ENCODE peak calls at places on chromosome 22, in seven cellular contexts. C is stimulated activated CD4-positive, alpha-beta T cell treated with anti-CD3 and anti-CD28 coated beads, Interleukin-2, amount 100 ng/mL, for 48 hours; F is SK-N-SH; T is activated CD8-positive, alpha-beta memory T cell treated with anti-CD3 and anti-CD28 coated beads, Interleukin-2, amount 50 U/mL, for 48 hours; H is thoracic aorta; X is stimulated activated CD8-positive, alpha-beta memory T cell treated with anti-CD3 and anti-CD28 coated beads, Interleukin-2, amount 100 ng/mL, for 48 hours; L is ureter. E is an unnamed sample.

GRCh38 chr22:20551805-20552449 is 44.5 kb downstream of the MED15 start:
- DNase-seq in C (peak), F (no peak), T (peak), H (no peak), X (no peak), L (no peak), E (peak)

GRCh38 chr22:49005557-49005956 is 822.1 kb downstream of the BRD1 start:
- DNase-seq in C (no peak), F (no peak), T (no peak), H (no peak), X (no peak), L (no peak), E (no peak)

GRCh38 chr22:43213962-43214361 is 27.0 kb upstream of the TTLL12 start:
- DNase-seq in C (no peak), F (no peak), T (no peak), H (no peak), X (no peak), L (no peak), E (no peak)

GRCh38 chr22:39959640-39960447 is at the start of gene TMA7B:
- DNase-seq in C (no peak), F (peak), T (peak), H (no peak), X (no peak), L (no peak), E (peak)

GRCh38 chr22:24282401-24282800 is 11.8 kb downstream of the SPECC1L start:
- DNase-seq in C (no peak), F (no peak), T (no peak), H (no peak), X (no peak), L (no peak), E (no peak)

GRCh38 chr22:36026741-36027140 is 1.9 kb downstream of the RBFOX2 start:
- DNase-seq in C (no peak), F (no peak), T (no peak), H (no peak), X (no peak), L (no peak), E (no peak)

GRCh38 chr22:46326066-46326680 is 9.3 kb upstream of the TRMU start:
- DNase-seq in C (no peak), F (no peak), T (no peak), H (no peak), X (no peak), L (no peak), E (no peak)

GRCh38 chr22:26385164-26385563 is 43.9 kb upstream of the ASPHD2 start:
- DNase-seq in C (no peak), F (no peak), T (no peak), H (no peak), X (no peak), L (no peak), E (no peak)

GRCh38 chr22:40009231-40009769 is 14.5 kb downstream of the FAM83F start:
- DNase-seq in C (no peak), F (no peak), T (no peak), H (no peak), X (no peak), L (no peak), E (peak)

GRCh38 chr22:48880749-48881148 is 946.9 kb downstream of the BRD1 start:
- DNase-seq in C (no peak), F (no peak), T (no peak), H (no peak), X (no peak), L (no peak), E (no peak)

GRCh38 chr22:37745548-37746365 is 48.9 kb downstream of the TRIOBP start:
- DNase-seq in C (peak), F (peak), T (peak), H (peak), X (peak), L (peak), E (peak)